ENCODE peak calls at places on chromosomes 3 and 15, in four cellular contexts. U is GM12891, T is GM12878, I is K562. K is an unnamed sample.

GRCh38 chr3:64049136-64049535 is 25.8 kb upstream of the PSMD6 start:
- DNase-seq in U (no peak), T (no peak), I (no peak), K (no peak)

GRCh38 chr3:54053201-54053600 is 69.2 kb upstream of the CACNA2D3 start:
- DNase-seq in U (no peak), T (no peak), I (no peak), K (no peak)

GRCh38 chr3:54447427-54447826 is 325.1 kb downstream of the CACNA2D3 start:
- DNase-seq in U (no peak), T (no peak), I (no peak), K (no peak)

GRCh38 chr15:89845305-89845893 is 30.7 kb upstream of the ANPEP start:
- DNase-seq in U (no peak), T (no peak), I (no peak), K (no peak)

GRCh38 chr3:126349071-126349470 is 8.1 kb downstream of the KLF15 start:
- DNase-seq in U (no peak), T (no peak), I (no peak), K (no peak)

GRCh38 chr3:147712357-147712756 is 303.2 kb downstream of the ZIC1 start:
- DNase-seq in U (no peak), T (no peak), I (no peak), K (no peak)

GRCh38 chr3:108524547-108524946 is 14.2 kb upstream of the MYH15 start:
- DNase-seq in U (no peak), T (no peak), I (no peak), K (peak; percentile 1)

GRCh38 chr15:48603123-48603500 is 42.4 kb downstream of the FBN1 start:
- DNase-seq in U (no peak), T (no peak), I (no peak), K (no peak)

GRCh38 chr3:51568978-51569377 is 30.5 kb downstream of the RAD54L2 start:
- DNase-seq in U (no peak), T (no peak), I (no peak), K (no peak)

GRCh38 chr15:63188247-63188936 is 1.0 kb upstream of the RAB8B start:
- DNase-seq in U (no peak), T (no peak), I (no peak), K (no peak)

GRCh38 chr15:57684491-57685184 is 21.9 kb upstream of the POLR2M start:
- DNase-seq in U (no peak), T (no peak), I (no peak), K (no peak)

GRCh38 chr15:63349156-63349555 is 32.5 kb downstream of the CA12 start:
- DNase-seq in U (no peak), T (no peak), I (no peak), K (no peak)

GRCh38 chr3:45499529-45499928 is 95.0 kb upstream of the LIMD1 start:
- DNase-seq in U (no peak), T (no peak), I (no peak), K (no peak)

GRCh38 chr15:71755571-71755970 is 54.8 kb upstream of the NR2E3 start:
- DNase-seq in U (no peak), T (no peak), I (no peak), K (no peak)

GRCh38 chr15:28897861-28898608 is 12.3 kb downstream of the APBA2 start:
- DNase-seq in U (no peak), T (no peak), I (no peak), K (no peak)

GRCh38 chr3:45746974-45747622 is 49.2 kb downstream of the SLC6A20 start:
- DNase-seq in U (no peak), T (no peak), I (no peak), K (no peak)

GRCh38 chr3:38019658-38020341 is 9.6 kb downstream of the PLCD1 start:
- DNase-seq in U (no peak), T (no peak), I (peak; percentile 70), K (no peak)

GRCh38 chr3:37661615-37662306 is 199.9 kb upstream of the CTDSPL start:
- DNase-seq in U (no peak), T (no peak), I (no peak), K (no peak)

GRCh38 chr15:70271422-70272088 is 173.8 kb upstream of the TLE3 start:
- DNase-seq in U (no peak), T (no peak), I (no peak), K (peak; percentile 78)

GRCh38 chr3:110419096-110419495 is 652.5 kb upstream of the NECTIN3 start:
- DNase-seq in U (no peak), T (no peak), I (no peak), K (no peak)

GRCh38 chr3:56879453-56880224 is 77.9 kb upstream of the ARHGEF3 start:
- DNase-seq in U (no peak), T (no peak), I (no peak), K (no peak)

GRCh38 chr3:133792171-133792763 is 13.3 kb upstream of the SRPRB start:
- DNase-seq in U (no peak), T (no peak), I (no peak), K (no peak)

GRCh38 chr3:193938613-193939012 is 197.3 kb upstream of the HES1 start:
- DNase-seq in U (no peak), T (no peak), I (peak; percentile 24), K (no peak)

GRCh38 chr3:32813180-32813579 is 4.6 kb upstream of the TRIM71 start:
- DNase-seq in U (no peak), T (peak; percentile 7), I (no peak), K (no peak)

GRCh38 chr3:48459331-48459730 is 12.8 kb downstream of the ATRIP start:
- DNase-seq in U (no peak), T (no peak), I (no peak), K (no peak)

GRCh38 chr3:195001961-195002861 is 268.7 kb downstream of the XXYLT1 start:
- DNase-seq in U (peak; percentile 63), T (peak; percentile 4), I (peak; percentile 76), K (peak; percentile 57)

GRCh38 chr3:45507820-45508317 is 86.7 kb upstream of the LIMD1 start:
- DNase-seq in U (no peak), T (no peak), I (peak; percentile 39), K (no peak)

GRCh38 chr3:194162070-194162678 is 26.2 kb downstream of the HES1 start:
- DNase-seq in U (no peak), T (no peak), I (no peak), K (no peak)

GRCh38 chr3:31170932-31171670 is 276.6 kb upstream of the GADL1 start:
- DNase-seq in U (no peak), T (no peak), I (no peak), K (no peak)

GRCh38 chr3:120113128-120114116 is 19.2 kb upstream of the GSK3B start:
- DNase-seq in U (no peak), T (no peak), I (no peak), K (no peak)

GRCh38 chr3:127634653-127635052 is 5.7 kb downstream of the PODXL2 start:
- DNase-seq in U (no peak), T (no peak), I (no peak), K (no peak)
- TF ChIP-seq SPI1 in U (no peak), T (no peak), I (no peak), K (no peak)

GRCh38 chr3:72969766-72970165 is 26.8 kb upstream of the PPP4R2 start:
- DNase-seq in U (no peak), T (no peak), I (no peak), K (no peak)
- TF ChIP-seq SPI1 in U (no peak), T (no peak), I (no peak), K (no peak)

GRCh38 chr3:130968231-130968630 is 58.4 kb downstream of the ASTE1 start:
- DNase-seq in U (no peak), T (no peak), I (no peak), K (no peak)
- TF ChIP-seq SPI1 in U (no peak), T (no peak), I (no peak), K (no peak)

GRCh38 chr3:101383156-101383575 is 62.8 kb upstream of the IMPG2 start:
- DNase-seq in U (no peak), T (no peak), I (no peak), K (no peak)
- TF ChIP-seq SPI1 in U (no peak), T (no peak), I (no peak), K (no peak)

GRCh38 chr15:40282870-40283614 is at the start of gene ANKRD63:
- DNase-seq in U (peak; percentile 71), T (no peak), I (peak; percentile 80), K (no peak)
- TF ChIP-seq SPI1 in U (no peak), T (no peak), I (no peak), K (no peak)

K was measured in HL-60.